ENCODE peak calls at places on chromosomes 16 and 17, in nine cellular contexts. S, Q, N, T, B, U, I, C and V are unnamed samples.

GRCh38 chr17:17590141-17590735 is 1.3 kb downstream of the PEMT start:
- DNase-seq in B (no peak), S (no peak), Q (peak; percentile 14), U (no peak), C (no peak), N (no peak), I (no peak), T (no peak), V (no peak)

GRCh38 chr17:1399366-1399678 is 700 bp downstream of the YWHAE start:
- DNase-seq in C (no peak), B (no peak), I (no peak), N (no peak), T (no peak), Q (no peak), U (peak; percentile 95), S (no peak), V (peak; percentile 92)

GRCh38 chr17:343211-343610 is 9.4 kb downstream of the RPH3AL start:
- DNase-seq in Q (no peak), B (no peak), N (no peak), T (no peak), I (no peak), U (no peak), C (no peak), S (no peak), V (no peak)

GRCh38 chr17:72519598-72519936 is 398.7 kb downstream of the SOX9 start:
- DNase-seq in N (no peak), S (no peak), I (no peak), U (no peak), B (no peak), C (no peak), Q (no peak), T (no peak), V (no peak)

GRCh38 chr16:31461201-31461920 is 2.1 kb downstream of the ARMC5 start:
- DNase-seq in I (no peak), U (no peak), N (no peak), B (no peak), T (no peak), S (no peak), Q (no peak), C (no peak), V (no peak)

GRCh38 chr17:36503456-36504155 is 17.1 kb downstream of the ZNHIT3 start:
- DNase-seq in I (no peak), N (no peak), C (no peak), T (no peak), Q (no peak), B (no peak), U (no peak), S (no peak), V (peak; percentile 46)

GRCh38 chr16:23145608-23146007 is 3.6 kb downstream of the USP31 start:
- DNase-seq in U (no peak), I (no peak), Q (peak; percentile 80), T (peak; percentile 77), B (no peak), C (no peak), N (peak; percentile 96), S (peak; percentile 25), V (peak; percentile 13)

GRCh38 chr16:424033-424622 is 1.3 kb upstream of the RAB11FIP3 start:
- DNase-seq in C (no peak), U (no peak), I (no peak), N (peak; percentile 98), S (peak; percentile 92), B (no peak), T (peak; percentile 76), Q (peak; percentile 99), V (peak; percentile 94)

GRCh38 chr16:73268311-73268997 is 220.5 kb upstream of the ZFHX3 start:
- DNase-seq in U (no peak), Q (peak; percentile 30), C (no peak), T (no peak), N (no peak), B (no peak), I (no peak), S (peak; percentile 19), V (no peak)

GRCh38 chr16:56764835-56765234 is 34.9 kb downstream of the NUP93 start:
- DNase-seq in S (no peak), U (no peak), N (no peak), Q (no peak), C (no peak), B (no peak), T (no peak), I (no peak), V (no peak)